ENCODE peak calls at places on chromosomes 2 and 18, in seven cellular contexts. One of them, this sample, is unnamed.

GRCh38 chr2:16321872-16322271 is 343.8 kb downstream of the CYRIA start:
- DNase-seq in PC-3: no peak
- DNase-seq in body of pancreas: no peak
- DNase-seq in IMR-90: no peak
- DNase-seq in breast epithelium: no peak
- DNase-seq in heart right ventricle: no peak
- DNase-seq in Karpas-422: peak; percentile 46
- DNase-seq in this sample: no peak

GRCh38 chr2:132448771-132449170 is 32.2 kb downstream of the GPR39 start:
- DNase-seq in breast epithelium: no peak
- DNase-seq in body of pancreas: peak; percentile 30
- DNase-seq in PC-3: peak; percentile 66
- DNase-seq in heart right ventricle: no peak
- DNase-seq in IMR-90: peak; percentile 55
- DNase-seq in Karpas-422: peak; percentile 82
- DNase-seq in this sample: no peak

GRCh38 chr18:76444436-76445105 is 50.5 kb downstream of the ZNF516 start:
- DNase-seq in IMR-90: no peak
- DNase-seq in heart right ventricle: no peak
- DNase-seq in breast epithelium: no peak
- DNase-seq in body of pancreas: no peak
- DNase-seq in Karpas-422: no peak
- DNase-seq in PC-3: no peak
- DNase-seq in this sample: no peak

GRCh38 chr2:238158807-238159539 is at the start of gene ERFE:
- DNase-seq in Karpas-422: peak; percentile 81
- DNase-seq in body of pancreas: no peak
- DNase-seq in breast epithelium: no peak
- DNase-seq in IMR-90: peak; percentile 33
- DNase-seq in PC-3: peak; percentile 61
- DNase-seq in heart right ventricle: peak; percentile 43
- DNase-seq in this sample: no peak

GRCh38 chr2:234453216-234453615 is 43.7 kb downstream of the ARL4C start:
- DNase-seq in breast epithelium: no peak
- DNase-seq in Karpas-422: no peak
- DNase-seq in PC-3: no peak
- DNase-seq in heart right ventricle: no peak
- DNase-seq in IMR-90: no peak
- DNase-seq in body of pancreas: no peak
- DNase-seq in this sample: peak; percentile 47

GRCh38 chr18:7349181-7349837 is 118.4 kb downstream of the LRRC30 start:
- DNase-seq in breast epithelium: no peak
- DNase-seq in Karpas-422: no peak
- DNase-seq in IMR-90: no peak
- DNase-seq in heart right ventricle: no peak
- DNase-seq in body of pancreas: no peak
- DNase-seq in PC-3: peak; percentile 45
- DNase-seq in this sample: no peak

GRCh38 chr2:25368650-25369049 is 26.9 kb upstream of the DNMT3A start:
- DNase-seq in IMR-90: peak; percentile 20
- DNase-seq in body of pancreas: no peak
- DNase-seq in heart right ventricle: no peak
- DNase-seq in Karpas-422: no peak
- DNase-seq in PC-3: no peak
- DNase-seq in breast epithelium: no peak
- DNase-seq in this sample: no peak

GRCh38 chr2:104976603-104977120 is 61.2 kb upstream of the MRPS9 start:
- DNase-seq in PC-3: peak; percentile 49
- DNase-seq in Karpas-422: peak; percentile 92
- DNase-seq in heart right ventricle: no peak
- DNase-seq in body of pancreas: no peak
- DNase-seq in breast epithelium: no peak
- DNase-seq in IMR-90: no peak
- DNase-seq in this sample: peak; percentile 1

GRCh38 chr18:51234117-51235010 is 36.9 kb upstream of the MEX3C start:
- DNase-seq in heart right ventricle: no peak
- DNase-seq in PC-3: no peak
- DNase-seq in IMR-90: no peak
- DNase-seq in breast epithelium: no peak
- DNase-seq in Karpas-422: no peak
- DNase-seq in body of pancreas: no peak
- DNase-seq in this sample: no peak

GRCh38 chr18:5515007-5515744 is 28.6 kb downstream of the EPB41L3 start:
- DNase-seq in Karpas-422: no peak
- DNase-seq in breast epithelium: no peak
- DNase-seq in PC-3: no peak
- DNase-seq in heart right ventricle: no peak
- DNase-seq in body of pancreas: no peak
- DNase-seq in IMR-90: no peak
- DNase-seq in this sample: no peak

GRCh38 chr2:69567157-69567908 is 76.2 kb downstream of the AAK1 start:
- DNase-seq in Karpas-422: no peak
- DNase-seq in IMR-90: peak; percentile 66
- DNase-seq in body of pancreas: no peak
- DNase-seq in PC-3: peak; percentile 89
- DNase-seq in breast epithelium: no peak
- DNase-seq in heart right ventricle: no peak
- DNase-seq in this sample: no peak

GRCh38 chr2:101881131-101881530 is 110.6 kb upstream of the IL1R2 start:
- DNase-seq in PC-3: peak; percentile 74
- DNase-seq in breast epithelium: no peak
- DNase-seq in Karpas-422: no peak
- DNase-seq in body of pancreas: no peak
- DNase-seq in IMR-90: no peak
- DNase-seq in heart right ventricle: no peak
- DNase-seq in this sample: no peak

GRCh38 chr18:27075828-27076227 is 109.3 kb downstream of the CHST9 start:
- DNase-seq in body of pancreas: no peak
- DNase-seq in IMR-90: no peak
- DNase-seq in Karpas-422: no peak
- DNase-seq in breast epithelium: no peak
- DNase-seq in heart right ventricle: no peak
- DNase-seq in PC-3: no peak
- DNase-seq in this sample: no peak

GRCh38 chr2:26914286-26914962 is 56.0 kb upstream of the MAPRE3 start:
- DNase-seq in IMR-90: no peak
- DNase-seq in heart right ventricle: no peak
- DNase-seq in PC-3: no peak
- DNase-seq in body of pancreas: no peak
- DNase-seq in Karpas-422: no peak
- DNase-seq in breast epithelium: no peak
- DNase-seq in this sample: no peak

GRCh38 chr2:105636109-105636740 is 108.5 kb upstream of the NCK2 start:
- DNase-seq in PC-3: no peak
- DNase-seq in body of pancreas: no peak
- DNase-seq in Karpas-422: no peak
- DNase-seq in heart right ventricle: no peak
- DNase-seq in breast epithelium: no peak
- DNase-seq in IMR-90: no peak
- DNase-seq in this sample: no peak

GRCh38 chr18:36593001-36593400 is 235.8 kb downstream of the TPGS2 start:
- DNase-seq in Karpas-422: no peak
- DNase-seq in heart right ventricle: no peak
- DNase-seq in body of pancreas: no peak
- DNase-seq in breast epithelium: no peak
- DNase-seq in PC-3: no peak
- DNase-seq in IMR-90: peak; percentile 15
- DNase-seq in this sample: no peak

GRCh38 chr2:121826036-121826435 is 70.6 kb downstream of the TSN start:
- DNase-seq in heart right ventricle: no peak
- DNase-seq in PC-3: no peak
- DNase-seq in IMR-90: no peak
- DNase-seq in body of pancreas: no peak
- DNase-seq in Karpas-422: no peak
- DNase-seq in breast epithelium: no peak
- DNase-seq in this sample: no peak

GRCh38 chr2:11621465-11621864 is 48.5 kb downstream of the NTSR2 start:
- DNase-seq in body of pancreas: no peak
- DNase-seq in Karpas-422: no peak
- DNase-seq in breast epithelium: no peak
- DNase-seq in heart right ventricle: no peak
- DNase-seq in IMR-90: no peak
- DNase-seq in PC-3: no peak
- DNase-seq in this sample: no peak

GRCh38 chr2:214465386-214466146 is 54.7 kb downstream of the VWC2L start:
- DNase-seq in body of pancreas: no peak
- DNase-seq in heart right ventricle: peak; percentile 42
- DNase-seq in breast epithelium: no peak
- DNase-seq in PC-3: peak; percentile 52
- DNase-seq in IMR-90: peak; percentile 62
- DNase-seq in Karpas-422: no peak
- DNase-seq in this sample: no peak

GRCh38 chr18:75438891-75439290 is 11.4 kb upstream of the SMIM21 start:
- DNase-seq in breast epithelium: no peak
- DNase-seq in heart right ventricle: no peak
- DNase-seq in Karpas-422: no peak
- DNase-seq in PC-3: no peak
- DNase-seq in body of pancreas: no peak
- DNase-seq in IMR-90: peak; percentile 49
- DNase-seq in this sample: no peak

GRCh38 chr2:104866122-104866864 is 12.4 kb downstream of the POU3F3 start:
- DNase-seq in breast epithelium: no peak
- DNase-seq in heart right ventricle: no peak
- DNase-seq in PC-3: no peak
- DNase-seq in IMR-90: no peak
- DNase-seq in body of pancreas: no peak
- DNase-seq in Karpas-422: no peak
- DNase-seq in this sample: no peak

GRCh38 chr18:2847341-2848144 is 737 bp downstream of the EMILIN2 start:
- DNase-seq in heart right ventricle: peak; percentile 52
- DNase-seq in PC-3: no peak
- DNase-seq in IMR-90: no peak
- DNase-seq in body of pancreas: peak; percentile 16
- DNase-seq in breast epithelium: no peak
- DNase-seq in Karpas-422: peak; percentile 48
- DNase-seq in this sample: peak; percentile 16

GRCh38 chr2:234335676-234336228 is 161.1 kb downstream of the ARL4C start:
- DNase-seq in IMR-90: peak; percentile 72
- DNase-seq in PC-3: no peak
- DNase-seq in heart right ventricle: peak; percentile 67
- DNase-seq in breast epithelium: no peak
- DNase-seq in body of pancreas: peak; percentile 80
- DNase-seq in Karpas-422: no peak
- DNase-seq in this sample: peak; percentile 72

DNA sequence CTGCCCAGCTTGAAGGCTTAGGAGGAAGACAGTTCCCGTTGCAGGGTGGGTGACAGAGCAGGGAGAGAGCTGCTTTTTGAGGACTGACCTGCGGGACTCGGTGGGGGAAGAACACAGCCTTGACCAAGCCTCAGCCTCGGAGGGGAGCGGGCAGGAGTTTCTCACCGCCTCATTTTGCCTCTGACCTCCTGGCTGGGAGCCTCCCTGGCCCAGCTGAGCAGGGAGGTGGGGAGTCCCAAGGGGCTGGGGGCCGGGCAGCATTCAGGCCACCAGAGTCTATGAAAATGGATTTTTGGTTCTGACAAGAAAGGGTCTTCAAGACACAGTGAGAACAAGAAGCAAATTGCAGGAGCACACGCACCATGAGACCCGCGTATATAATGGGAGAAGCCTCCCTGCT is 51.3 kb upstream of the SMAD7 start:
- DNase-seq in body of pancreas: no peak
- DNase-seq in IMR-90: no peak
- DNase-seq in breast epithelium: no peak
- DNase-seq in Karpas-422: no peak
- DNase-seq in PC-3: no peak
- DNase-seq in heart right ventricle: no peak
- DNase-seq in this sample: no peak
- H3K4me1 ChIP-seq in body of pancreas: peaks cover 10% of the 10 kb centered on the region
- H3K4me1 ChIP-seq in IMR-90: peaks cover 18% of the 10 kb centered on the region
- H3K4me1 ChIP-seq in breast epithelium: no peaks in the 10 kb centered on the region
- H3K4me1 ChIP-seq in Karpas-422: no peaks in the 10 kb centered on the region
- H3K4me1 ChIP-seq in PC-3: peaks cover 17% of the 10 kb centered on the region
- H3K4me1 ChIP-seq in heart right ventricle: peaks cover 17% of the 10 kb centered on the region
- H3K4me1 ChIP-seq in this sample: peaks cover 6% of the 10 kb centered on the region

GRCh38 chr2:170806548-170806947 is 10.1 kb upstream of the GAD1 start:
- DNase-seq in Karpas-422: no peak
- DNase-seq in IMR-90: no peak
- DNase-seq in breast epithelium: no peak
- DNase-seq in body of pancreas: no peak
- DNase-seq in heart right ventricle: no peak
- DNase-seq in PC-3: no peak
- DNase-seq in this sample: no peak
- H3K27me3 ChIP-seq in Karpas-422: no peaks in the 10 kb centered on the region
- H3K27me3 ChIP-seq in IMR-90: peaks cover 2% of the 10 kb centered on the region
- H3K27me3 ChIP-seq in breast epithelium: no peaks in the 10 kb centered on the region
- H3K27me3 ChIP-seq in body of pancreas: no peaks in the 10 kb centered on the region
- H3K27me3 ChIP-seq in heart right ventricle: peaks cover 34% of the 10 kb centered on the region
- H3K27me3 ChIP-seq in PC-3: no peaks in the 10 kb centered on the region
- H3K27me3 ChIP-seq in this sample: peaks cover 18% of the 10 kb centered on the region

DNA sequence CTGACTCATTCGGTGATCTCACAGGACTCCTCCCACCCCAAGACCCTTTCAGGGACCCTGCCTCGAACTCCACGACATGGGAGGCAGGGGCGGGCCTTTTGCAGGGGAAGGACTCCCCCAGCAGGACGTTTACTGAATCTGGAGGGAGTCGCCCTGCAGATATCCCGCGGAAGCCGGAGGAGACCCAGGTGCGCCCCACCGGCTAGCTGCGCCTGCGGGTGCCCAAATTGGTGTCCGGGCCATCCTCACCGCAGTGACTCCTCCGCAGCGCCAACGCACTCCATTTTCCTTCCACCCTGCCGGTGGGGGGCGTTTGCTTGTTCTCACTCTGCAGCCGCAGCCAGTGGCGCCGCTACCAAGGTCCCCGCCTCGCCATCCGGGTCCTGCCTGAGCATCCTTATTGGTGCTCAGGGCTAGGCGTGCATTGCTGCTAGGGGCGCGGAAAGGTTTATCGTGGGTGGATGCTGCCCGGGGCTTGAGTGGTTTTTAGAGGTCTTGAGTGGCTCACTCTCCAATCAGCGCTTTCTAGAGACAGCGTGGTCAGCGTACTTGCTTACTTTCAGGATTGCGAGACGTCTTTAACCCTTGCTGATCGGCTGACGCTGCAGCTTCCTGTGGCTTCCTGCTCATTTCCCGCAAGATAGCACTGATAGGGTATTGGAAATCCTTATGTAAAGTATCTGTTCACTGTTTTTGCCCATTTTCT is 81.4 kb downstream of the BIN1 start:
- DNase-seq in IMR-90: peak; percentile 89
- DNase-seq in heart right ventricle: peak; percentile 58
- DNase-seq in breast epithelium: no peak
- DNase-seq in Karpas-422: no peak
- DNase-seq in body of pancreas: peak; percentile 75
- DNase-seq in PC-3: no peak
- DNase-seq in this sample: peak; percentile 61
- H3K27ac ChIP-seq in IMR-90: no peak overlapping the region
- H3K27ac ChIP-seq in heart right ventricle: no peak overlapping the region
- H3K27ac ChIP-seq in breast epithelium: no peak overlapping the region
- H3K27ac ChIP-seq in Karpas-422: no peak overlapping the region
- H3K27ac ChIP-seq in body of pancreas: no peak overlapping the region
- H3K27ac ChIP-seq in PC-3: no peak overlapping the region
- H3K27ac ChIP-seq in this sample: no peak overlapping the region

DNA sequence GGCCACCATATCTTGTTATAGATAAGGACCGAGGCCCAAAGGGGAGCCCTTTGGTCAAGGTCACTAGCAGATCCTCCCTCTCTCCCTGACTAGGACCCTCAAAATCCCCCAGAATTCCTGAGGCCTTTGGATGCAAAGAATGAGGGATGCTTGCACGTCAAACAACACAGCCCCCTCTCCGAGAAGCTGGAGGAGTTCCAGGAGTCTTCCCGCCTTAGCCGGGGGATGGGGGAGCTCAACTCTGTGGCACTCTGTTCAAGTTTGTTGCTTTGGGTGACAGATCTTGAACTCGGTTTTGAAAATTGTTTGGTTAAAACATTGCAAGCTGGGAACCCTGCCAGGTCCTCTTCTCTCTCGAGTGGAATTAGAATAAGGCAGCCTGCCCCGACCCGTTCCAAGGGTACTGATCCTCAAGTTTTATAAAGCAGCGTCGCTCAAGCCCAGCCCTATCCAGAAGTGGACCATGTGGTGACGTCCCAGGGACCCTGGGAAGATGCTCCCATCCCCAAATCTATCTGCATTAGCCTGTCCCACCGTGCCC is 244.1 kb downstream of the LOXHD1 start:
- DNase-seq in IMR-90: no peak
- DNase-seq in body of pancreas: no peak
- DNase-seq in heart right ventricle: no peak
- DNase-seq in PC-3: no peak
- DNase-seq in breast epithelium: no peak
- DNase-seq in Karpas-422: no peak
- DNase-seq in this sample: no peak
- H3K4me1 ChIP-seq in IMR-90: no peaks in the 10 kb centered on the region
- H3K4me1 ChIP-seq in body of pancreas: no peaks in the 10 kb centered on the region
- H3K4me1 ChIP-seq in heart right ventricle: peaks cover 44% of the 10 kb centered on the region
- H3K4me1 ChIP-seq in PC-3: no peaks in the 10 kb centered on the region
- H3K4me1 ChIP-seq in breast epithelium: peaks cover 6% of the 10 kb centered on the region
- H3K4me1 ChIP-seq in Karpas-422: peaks cover 11% of the 10 kb centered on the region
- H3K4me1 ChIP-seq in this sample: no peaks in the 10 kb centered on the region

This sample was measured in CD4-positive, CD25-positive, alpha-beta regulatory T cell.